ENCODE peak calls at places on chromosomes 3 and 15, in ten cellular contexts. Z, E, C, N, U, J, V, Q, L and Y are unnamed samples.

GRCh38 chr3:186413615-186414415 is 51.8 kb upstream of the DGKG start:
- DNase-seq in Z (peak; percentile 45), N (peak; percentile 69), V (no peak), C (peak; percentile 60), J (no peak), U (no peak), E (no peak), L (peak; percentile 16), Q (peak; percentile 3), Y (no peak)

GRCh38 chr3:156670077-156670476 is 4.3 kb upstream of the TIPARP start:
- DNase-seq in E (no peak), V (no peak), L (no peak), C (no peak), Q (no peak), U (no peak), J (no peak), N (no peak), Z (no peak), Y (no peak)

GRCh38 chr3:41522620-41523019 is 323.3 kb downstream of the CTNNB1 start:
- DNase-seq in V (no peak), L (no peak), J (no peak), E (no peak), N (no peak), U (no peak), C (no peak), Z (no peak), Q (no peak), Y (no peak)

GRCh38 chr3:70393881-70394612 is 81.6 kb upstream of the MDFIC2 start:
- DNase-seq in Q (no peak), Z (no peak), L (no peak), N (no peak), C (no peak), U (no peak), J (no peak), E (no peak), V (no peak), Y (no peak)

GRCh38 chr15:51097553-51098330 is 3.0 kb upstream of the TNFAIP8L3 start:
- DNase-seq in J (no peak), U (no peak), V (no peak), E (no peak), Q (no peak), Z (no peak), L (no peak), N (no peak), C (no peak), Y (peak; percentile 76)

GRCh38 chr3:194009019-194009418 is 126.9 kb upstream of the HES1 start:
- DNase-seq in J (no peak), Z (peak; percentile 46), U (no peak), Q (no peak), C (no peak), E (no peak), N (no peak), V (no peak), L (no peak), Y (no peak)

GRCh38 chr15:73691398-73691797 is 7.2 kb downstream of the CD276 start:
- DNase-seq in Z (peak; percentile 94), E (no peak), C (peak; percentile 86), U (no peak), Q (no peak), J (peak; percentile 44), N (peak; percentile 16), L (no peak), V (no peak), Y (peak; percentile 84)

GRCh38 chr15:56821721-56822425 is 88.6 kb upstream of the ZNF280D start:
- DNase-seq in J (no peak), E (no peak), N (peak; percentile 67), L (peak; percentile 37), U (peak; percentile 17), Q (peak; percentile 8), V (peak; percentile 31), C (peak; percentile 59), Z (peak; percentile 58), Y (peak; percentile 88)

GRCh38 chr3:52705688-52706686 is at the start of the genes GLT8D1 and SPCS1:
- DNase-seq in E (peak; percentile 72), U (no peak), Q (peak; percentile 83), C (peak; percentile 85), N (peak; percentile 91), Z (peak; percentile 89), J (peak; percentile 66), L (peak; percentile 87), V (peak; percentile 58), Y (peak; percentile 87)

GRCh38 chr3:142850395-142851023 is 38.4 kb downstream of the PCOLCE2 start:
- DNase-seq in Q (peak; percentile 1), C (no peak), L (peak; percentile 7), N (no peak), J (peak; percentile 76), V (peak; percentile 76), Z (peak; percentile 47), U (no peak), E (no peak), Y (peak; percentile 97)

GRCh38 chr3:43473228-43473627 is 148.6 kb downstream of the ANO10 start:
- DNase-seq in C (no peak), U (no peak), E (no peak), Q (no peak), Z (no peak), J (no peak), L (no peak), V (no peak), N (no peak), Y (no peak)

GRCh38 chr3:107993771-107994170 is 97.1 kb downstream of the CD47 start:
- DNase-seq in U (no peak), N (no peak), V (no peak), J (no peak), C (no peak), E (no peak), Z (no peak), L (no peak), Q (no peak), Y (peak; percentile 42)

GRCh38 chr15:98684441-98684840 is 36.1 kb downstream of the IGF1R start:
- DNase-seq in U (no peak), L (no peak), J (no peak), Z (no peak), N (no peak), Q (no peak), E (no peak), C (no peak), V (no peak), Y (peak; percentile 78)

GRCh38 chr15:60520041-60520824 is 41.3 kb upstream of the ICE2 start:
- DNase-seq in E (no peak), U (no peak), Q (no peak), Z (peak; percentile 74), C (no peak), J (peak; percentile 82), L (no peak), V (no peak), N (no peak), Y (peak; percentile 41)

GRCh38 chr3:130865537-130865936 is 28.3 kb upstream of the ATP2C1 start:
- DNase-seq in J (no peak), Q (no peak), L (no peak), Z (no peak), V (no peak), E (no peak), U (no peak), C (no peak), N (no peak), Y (no peak)

GRCh38 chr15:78156653-78157052 is 7.5 kb downstream of the IDH3A start:
- DNase-seq in E (no peak), V (no peak), C (no peak), J (no peak), Q (no peak), N (no peak), U (no peak), L (no peak), Z (no peak), Y (no peak)

GRCh38 chr3:47617061-47618010 is 38.7 kb upstream of the CSPG5 start:
- DNase-seq in C (no peak), J (no peak), U (no peak), E (no peak), V (no peak), L (no peak), Z (no peak), N (no peak), Q (no peak), Y (no peak)

GRCh38 chr15:33314115-33314514 is 3.3 kb downstream of the RYR3 start:
- DNase-seq in E (no peak), V (no peak), C (no peak), U (no peak), L (no peak), J (no peak), N (no peak), Z (no peak), Q (no peak), Y (no peak)